ENCODE peak calls at places on chromosomes 3 and 15, in eight cellular contexts. One of them, this sample, is unnamed.
A peak's percentile ranks its signal among the peaks of the same experiment; 100 is the strongest.

GRCh38 chr15:92161039-92161670 is 232.5 kb upstream of the ST8SIA2 start:
- DNase-seq in left cardiac atrium: no peak
- DNase-seq in amygdala: no peak
- DNase-seq in heart right ventricle: no peak
- DNase-seq in dorsolateral prefrontal cortex: no peak
- DNase-seq in endothelial cell of umbilical vein: no peak
- DNase-seq in H7: no peak
- DNase-seq in HEK293T: no peak
- DNase-seq in this sample: no peak

GRCh38 chr3:133038731-133039398 is 674 bp downstream of the TMEM108 start:
- DNase-seq in left cardiac atrium: peak; percentile 38
- DNase-seq in amygdala: no peak
- DNase-seq in heart right ventricle: peak; percentile 26
- DNase-seq in dorsolateral prefrontal cortex: peak; percentile 30
- DNase-seq in endothelial cell of umbilical vein: no peak
- DNase-seq in H7: peak; percentile 73
- DNase-seq in HEK293T: peak; percentile 38
- DNase-seq in this sample: no peak

GRCh38 chr3:61438253-61439115 is 122.9 kb upstream of the PTPRG start:
- DNase-seq in left cardiac atrium: no peak
- DNase-seq in amygdala: no peak
- DNase-seq in heart right ventricle: no peak
- DNase-seq in dorsolateral prefrontal cortex: no peak
- DNase-seq in endothelial cell of umbilical vein: no peak
- DNase-seq in H7: no peak
- DNase-seq in HEK293T: no peak
- DNase-seq in this sample: no peak

GRCh38 chr3:20185364-20185732 is 658 bp downstream of the SGO1 start:
- DNase-seq in left cardiac atrium: no peak
- DNase-seq in amygdala: no peak
- DNase-seq in heart right ventricle: no peak
- DNase-seq in dorsolateral prefrontal cortex: no peak
- DNase-seq in endothelial cell of umbilical vein: peak; percentile 43
- DNase-seq in H7: peak; percentile 28
- DNase-seq in HEK293T: peak; percentile 20
- DNase-seq in this sample: no peak

GRCh38 chr3:4340411-4341335 is 37.5 kb downstream of the SETMAR start:
- DNase-seq in left cardiac atrium: no peak
- DNase-seq in amygdala: no peak
- DNase-seq in heart right ventricle: no peak
- DNase-seq in dorsolateral prefrontal cortex: no peak
- DNase-seq in endothelial cell of umbilical vein: peak; percentile 28
- DNase-seq in H7: no peak
- DNase-seq in HEK293T: no peak
- DNase-seq in this sample: no peak

GRCh38 chr3:38989932-38990510 is 61.7 kb downstream of the SCN11A start:
- DNase-seq in left cardiac atrium: no peak
- DNase-seq in amygdala: no peak
- DNase-seq in heart right ventricle: no peak
- DNase-seq in dorsolateral prefrontal cortex: no peak
- DNase-seq in endothelial cell of umbilical vein: no peak
- DNase-seq in H7: no peak
- DNase-seq in HEK293T: no peak
- DNase-seq in this sample: no peak

GRCh38 chr15:63296195-63296594 is 18.8 kb downstream of the APH1B start:
- DNase-seq in left cardiac atrium: no peak
- DNase-seq in amygdala: no peak
- DNase-seq in heart right ventricle: no peak
- DNase-seq in dorsolateral prefrontal cortex: no peak
- DNase-seq in endothelial cell of umbilical vein: peak; percentile 8
- DNase-seq in H7: no peak
- DNase-seq in HEK293T: no peak
- DNase-seq in this sample: no peak

GRCh38 chr3:127546517-127546916 is 44.0 kb downstream of the TPRA1 start:
- DNase-seq in left cardiac atrium: no peak
- DNase-seq in amygdala: no peak
- DNase-seq in heart right ventricle: no peak
- DNase-seq in dorsolateral prefrontal cortex: no peak
- DNase-seq in endothelial cell of umbilical vein: no peak
- DNase-seq in H7: no peak
- DNase-seq in HEK293T: no peak
- DNase-seq in this sample: no peak

GRCh38 chr3:48546203-48546829 is 10.3 kb downstream of the PFKFB4 start:
- DNase-seq in left cardiac atrium: no peak
- DNase-seq in amygdala: no peak
- DNase-seq in heart right ventricle: no peak
- DNase-seq in dorsolateral prefrontal cortex: no peak
- DNase-seq in endothelial cell of umbilical vein: no peak
- DNase-seq in H7: no peak
- DNase-seq in HEK293T: no peak
- DNase-seq in this sample: no peak

GRCh38 chr15:75361361-75361988 is 6.9 kb downstream of the MAN2C1 start:
- DNase-seq in left cardiac atrium: no peak
- DNase-seq in amygdala: no peak
- DNase-seq in heart right ventricle: no peak
- DNase-seq in dorsolateral prefrontal cortex: no peak
- DNase-seq in endothelial cell of umbilical vein: no peak
- DNase-seq in H7: no peak
- DNase-seq in HEK293T: no peak
- DNase-seq in this sample: no peak

GRCh38 chr15:101283931-101284330 is 6.6 kb upstream of the SELENOS start:
- DNase-seq in left cardiac atrium: no peak
- DNase-seq in amygdala: no peak
- DNase-seq in heart right ventricle: no peak
- DNase-seq in dorsolateral prefrontal cortex: no peak
- DNase-seq in endothelial cell of umbilical vein: no peak
- DNase-seq in H7: no peak
- DNase-seq in HEK293T: no peak
- DNase-seq in this sample: no peak

GRCh38 chr3:186882881-186883685 is 40.6 kb downstream of the ADIPOQ start:
- DNase-seq in left cardiac atrium: no peak
- DNase-seq in amygdala: no peak
- DNase-seq in heart right ventricle: no peak
- DNase-seq in dorsolateral prefrontal cortex: no peak
- DNase-seq in endothelial cell of umbilical vein: peak; percentile 78
- DNase-seq in H7: no peak
- DNase-seq in HEK293T: no peak
- DNase-seq in this sample: no peak

GRCh38 chr3:14175383-14176037 is 2.9 kb downstream of the XPC start:
- DNase-seq in left cardiac atrium: no peak
- DNase-seq in amygdala: no peak
- DNase-seq in heart right ventricle: no peak
- DNase-seq in dorsolateral prefrontal cortex: no peak
- DNase-seq in endothelial cell of umbilical vein: no peak
- DNase-seq in H7: no peak
- DNase-seq in HEK293T: no peak
- DNase-seq in this sample: no peak